ENCODE peak calls at places on chromosome 10, in five cellular contexts. D, R, S, X and Z are unnamed samples.

GRCh38 chr10:58775960-58776574 is 263.4 kb downstream of the BICC1 start:
- DNase-seq in D (peak; percentile 79), R (no peak), S (no peak), X (no peak), Z (no peak)

GRCh38 chr10:34176351-34176750 is 638.7 kb downstream of the PARD3 start:
- DNase-seq in D (no peak), R (no peak), S (no peak), X (no peak), Z (no peak)

GRCh38 chr10:110006358-110007170 is 1.2 kb upstream of the ADD3 start:
- DNase-seq in D (peak; percentile 56), R (peak; percentile 31), S (no peak), X (no peak), Z (no peak)

GRCh38 chr10:116263870-116264269 is 9.1 kb downstream of the GFRA1 start:
- DNase-seq in D (peak; percentile 59), R (no peak), S (no peak), X (no peak), Z (no peak)

GRCh38 chr10:108424656-108425055 is 1260.2 kb upstream of the SORCS1 start:
- DNase-seq in D (peak; percentile 54), R (no peak), S (peak; percentile 10), X (no peak), Z (no peak)

GRCh38 chr10:88272186-88272585 is 310.9 kb downstream of the RNLS start:
- DNase-seq in D (no peak), R (no peak), S (no peak), X (no peak), Z (no peak)

GRCh38 chr10:44394696-44395383 is 9.9 kb upstream of the CXCL12 start:
- DNase-seq in D (no peak), R (no peak), S (no peak), X (no peak), Z (no peak)

GRCh38 chr10:78852856-78853255 is 215.9 kb upstream of the ZMIZ1 start:
- DNase-seq in D (peak; percentile 14), R (peak; percentile 22), S (no peak), X (no peak), Z (no peak)

GRCh38 chr10:114002422-114002821 is 41.2 kb upstream of the ADRB1 start:
- DNase-seq in D (no peak), R (no peak), S (no peak), X (no peak), Z (no peak)

GRCh38 chr10:124156524-124157225 is 63.3 kb upstream of the CHST15 start:
- DNase-seq in D (no peak), R (peak; percentile 38), S (no peak), X (no peak), Z (no peak)

GRCh38 chr10:22622242-22622806 is 92.1 kb downstream of the PIP4K2A start:
- DNase-seq in D (no peak), R (no peak), S (no peak), X (no peak), Z (no peak)

GRCh38 chr10:132163826-132164515 is 22.8 kb upstream of the DPYSL4 start:
- DNase-seq in D (no peak), R (no peak), S (no peak), X (no peak), Z (no peak)

GRCh38 chr10:131885391-131886165 is 15.2 kb upstream of the PPP2R2D start:
- DNase-seq in D (peak; percentile 51), R (peak; percentile 85), S (no peak), X (peak; percentile 86), Z (peak; percentile 69)

GRCh38 chr10:53843691-53844362 is 957.2 kb downstream of the PCDH15 start:
- DNase-seq in D (peak; percentile 1), R (no peak), S (no peak), X (no peak), Z (no peak)

GRCh38 chr10:49738616-49739360 is 23.3 kb downstream of the OGDHL start:
- DNase-seq in D (no peak), R (no peak), S (no peak), X (no peak), Z (no peak)

GRCh38 chr10:14379556-14380330 is 49.0 kb upstream of the FRMD4A start:
- DNase-seq in D (no peak), R (no peak), S (no peak), X (no peak), Z (no peak)

GRCh38 chr10:77597560-77597959 is 40.0 kb downstream of the KCNMA1 start:
- DNase-seq in D (no peak), R (no peak), S (no peak), X (no peak), Z (no peak)

GRCh38 chr10:89516149-89516832 is 19.1 kb downstream of the SLC16A12 start:
- DNase-seq in D (peak; percentile 97), R (no peak), S (peak; percentile 66), X (no peak), Z (no peak)

GRCh38 chr10:42790835-42791234 is 8.2 kb downstream of the BMS1 start:
- DNase-seq in D (peak; percentile 58), R (no peak), S (no peak), X (no peak), Z (no peak)

GRCh38 chr10:110103921-110104461 is 96.2 kb downstream of the ADD3 start:
- DNase-seq in D (no peak), R (no peak), S (no peak), X (no peak), Z (no peak)

GRCh38 chr10:32445036-32445435 is 904 bp upstream of the CCDC7 start:
- DNase-seq in D (no peak), R (no peak), S (no peak), X (no peak), Z (no peak)

GRCh38 chr10:121288864-121289659 is 309.2 kb downstream of the FGFR2 start:
- DNase-seq in D (no peak), R (no peak), S (no peak), X (no peak), Z (no peak)

GRCh38 chr10:11625019-11625735 is 13.7 kb upstream of the USP6NL start:
- DNase-seq in D (no peak), R (no peak), S (no peak), X (no peak), Z (no peak)

GRCh38 chr10:51422311-51423120 is 276.9 kb downstream of the CSTF2T start:
- DNase-seq in D (peak; percentile 61), R (peak; percentile 54), S (peak; percentile 29), X (no peak), Z (no peak)

GRCh38 chr10:36559412-36559811 is 566.0 kb upstream of the ANKRD30A start:
- DNase-seq in D (no peak), R (no peak), S (no peak), X (no peak), Z (no peak)

GRCh38 chr10:14025283-14025682 is 305.4 kb downstream of the FRMD4A start:
- DNase-seq in D (no peak), R (no peak), S (no peak), X (no peak), Z (no peak)

GRCh38 chr10:78890506-78890905 is 178.3 kb upstream of the ZMIZ1 start:
- DNase-seq in D (no peak), R (no peak), S (no peak), X (no peak), Z (no peak)

GRCh38 chr10:70672993-70673928 is 955 bp downstream of the ADAMTS14 start:
- DNase-seq in D (peak; percentile 76), R (no peak), S (peak; percentile 71), X (no peak), Z (no peak)

GRCh38 chr10:4330626-4331025 is 495.4 kb upstream of the AKR1E2 start:
- DNase-seq in D (no peak), R (no peak), S (no peak), X (no peak), Z (no peak)

GRCh38 chr10:47458466-47459154 is 25.3 kb downstream of the ANXA8 start:
- DNase-seq in D (peak; percentile 92), R (no peak), S (peak; percentile 50), X (no peak), Z (no peak)

GRCh38 chr10:1089017-1089689 is 33.0 kb downstream of the WDR37 start:
- DNase-seq in D (no peak), R (no peak), S (no peak), X (no peak), Z (no peak)

GRCh38 chr10:50604049-50604640 is 19.6 kb downstream of the SGMS1 start:
- DNase-seq in D (peak; percentile 36), R (no peak), S (no peak), X (no peak), Z (no peak)

GRCh38 chr10:17673517-17674051 is 29.6 kb downstream of the STAM start:
- DNase-seq in D (peak; percentile 97), R (no peak), S (peak; percentile 76), X (no peak), Z (no peak)